ENCODE peak calls at places on chromosomes 1 and 21, in four cellular contexts. Y, A, X and Z are unnamed samples.

GRCh38 chr1:117576236-117576635 is 29.6 kb upstream of the TENT5C start:
- DNase-seq in X (no peak), A (no peak), Y (no peak), Z (no peak)

GRCh38 chr1:226945106-226945857 is 5.2 kb downstream of the COQ8A start:
- DNase-seq in Y (no peak), A (no peak), X (no peak), Z (no peak)

GRCh38 chr1:153288634-153289275 is 24.0 kb downstream of the PGLYRP3 start:
- DNase-seq in Y (no peak), A (no peak), X (no peak), Z (no peak)

GRCh38 chr1:203133969-203134725 is 6.6 kb downstream of the ADORA1 start:
- DNase-seq in X (no peak), A (no peak), Y (no peak), Z (no peak)

GRCh38 chr1:96581786-96582185 is 139.8 kb upstream of the PTBP2 start:
- DNase-seq in X (no peak), A (no peak), Y (no peak), Z (no peak)

GRCh38 chr1:157137773-157138219 is 399 bp downstream of the ETV3 start:
- DNase-seq in A (no peak), Y (no peak), X (peak; percentile 33), Z (no peak)

GRCh38 chr1:6627841-6628545 is 3.3 kb downstream of the THAP3 start:
- DNase-seq in Y (no peak), X (no peak), A (no peak), Z (no peak)

GRCh38 chr1:45522324-45523104 is 830 bp upstream of the PRDX1 start:
- DNase-seq in A (no peak), X (no peak), Y (peak; percentile 77), Z (no peak)

GRCh38 chr1:192937128-192937527 is 122.0 kb downstream of the UCHL5 start:
- DNase-seq in A (no peak), Y (no peak), X (no peak), Z (no peak)

GRCh38 chr1:156608981-156609380 is 7.7 kb upstream of the GPATCH4 start:
- DNase-seq in Y (no peak), X (no peak), A (no peak), Z (no peak)

GRCh38 chr1:187275985-187276580 is 447.3 kb downstream of the PLA2G4A start:
- DNase-seq in X (no peak), A (no peak), Y (no peak), Z (no peak)

GRCh38 chr1:73930293-73930692 is 267.7 kb downstream of the LRRIQ3 start:
- DNase-seq in A (no peak), Y (no peak), X (no peak), Z (no peak)

GRCh38 chr1:159938221-159938852 is 7.1 kb downstream of the IGSF9 start:
- DNase-seq in A (no peak), X (no peak), Y (no peak), Z (no peak)

GRCh38 chr1:150995896-150996295 is 10.8 kb downstream of the MINDY1 start:
- DNase-seq in X (no peak), Y (no peak), A (peak; percentile 63), Z (no peak)

GRCh38 chr1:8303876-8304275 is 14.0 kb upstream of the SLC45A1 start:
- DNase-seq in Y (no peak), X (no peak), A (no peak), Z (no peak)

GRCh38 chr1:119327436-119328155 is 41.0 kb upstream of the HAO2 start:
- DNase-seq in A (peak; percentile 46), Y (peak; percentile 83), X (no peak), Z (no peak)

GRCh38 chr1:220316291-220316690 is 44.0 kb upstream of the RAB3GAP2 start:
- DNase-seq in A (no peak), X (no peak), Y (no peak), Z (no peak)

GRCh38 chr1:7609311-7609994 is 161.6 kb upstream of the VAMP3 start:
- DNase-seq in Y (peak; percentile 36), X (no peak), A (peak; percentile 7), Z (no peak)

GRCh38 chr1:8303141-8303540 is 14.8 kb upstream of the SLC45A1 start:
- DNase-seq in X (no peak), A (no peak), Y (no peak), Z (no peak)

GRCh38 chr1:246220495-246221065 is 286.5 kb downstream of the SMYD3 start:
- DNase-seq in Y (no peak), A (no peak), X (no peak), Z (no peak)

GRCh38 chr1:9737057-9737456 is 85.5 kb downstream of the PIK3CD start:
- DNase-seq in A (no peak), X (no peak), Y (peak; percentile 57), Z (no peak)

GRCh38 chr1:155596864-155597263 is 13.2 kb upstream of the MSTO1 start:
- DNase-seq in X (no peak), Y (no peak), A (no peak), Z (no peak)

GRCh38 chr1:197850918-197851317 is 51.5 kb upstream of the C1orf53 start:
- DNase-seq in Y (no peak), A (no peak), X (no peak), Z (no peak)

GRCh38 chr1:39422604-39423003 is 68.8 kb upstream of the BMP8A start:
- DNase-seq in Y (no peak), A (no peak), X (no peak), Z (no peak)

GRCh38 chr1:39427369-39427768 is 64.1 kb upstream of the BMP8A start:
- DNase-seq in Y (no peak), A (no peak), X (no peak), Z (no peak)

GRCh38 chr1:39427912-39428311 is 63.5 kb upstream of the BMP8A start:
- DNase-seq in A (no peak), Y (no peak), X (no peak), Z (no peak)

GRCh38 chr1:39425634-39426033 is 65.8 kb upstream of the BMP8A start:
- DNase-seq in Y (no peak), X (no peak), A (no peak), Z (no peak)

DNA sequence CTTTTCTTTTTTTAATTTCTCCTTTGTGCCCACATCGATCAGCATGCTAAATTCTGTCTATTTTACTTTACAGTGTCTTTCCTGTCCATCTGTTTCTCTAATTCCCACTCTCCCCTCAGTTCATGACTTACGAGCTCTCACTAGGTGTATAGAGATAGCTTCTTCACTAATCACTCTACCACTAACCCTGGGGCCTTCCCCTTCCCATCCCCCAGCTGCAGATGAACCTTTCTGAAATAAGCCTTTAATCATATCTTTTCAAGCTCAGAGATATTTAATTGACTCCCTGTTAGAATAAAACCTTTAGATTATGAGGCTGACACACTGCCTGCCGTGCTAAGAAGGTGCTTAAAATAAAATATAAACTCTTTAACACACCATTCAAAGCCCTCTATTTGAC is 66.3 kb upstream of the BMP8A start:
- DNase-seq in A (no peak), Y (no peak), X (no peak), Z (no peak)
- H3K27ac ChIP-seq in A (peak overlapping the region; percentile 33), Y (no peak overlapping the region), X (no peak overlapping the region), Z (peak overlapping the region; percentile 29)

DNA sequence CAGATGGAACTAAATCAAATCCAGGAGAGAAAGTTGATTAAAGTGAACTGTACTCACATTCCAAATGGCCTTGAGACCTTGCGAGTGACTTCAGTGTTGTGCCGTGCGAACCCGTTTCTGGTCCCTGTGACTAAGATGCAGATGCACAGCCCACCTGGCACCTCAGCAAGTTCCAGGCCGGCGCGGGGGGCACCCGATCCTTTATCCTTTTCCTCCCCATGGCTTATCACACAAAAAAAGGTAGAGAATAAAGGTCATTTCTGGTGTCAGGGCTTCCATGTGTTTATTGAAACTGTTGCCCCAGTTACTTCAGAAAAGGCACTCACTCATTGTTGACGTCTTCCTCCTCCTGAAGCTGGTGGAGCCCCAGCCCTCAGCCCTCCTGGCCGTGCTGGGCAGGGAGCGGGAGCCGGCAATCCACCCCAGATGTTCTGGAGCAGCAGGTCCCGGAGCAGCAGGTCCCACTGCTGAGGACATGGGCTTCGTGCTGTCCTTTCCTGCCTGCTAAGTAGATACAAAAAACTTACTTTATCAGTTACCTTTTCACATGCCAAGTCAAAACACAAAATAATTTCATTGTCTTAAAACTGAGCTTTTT is 53.0 kb downstream of the PCNT start:
- DNase-seq in Y (no peak), X (no peak), A (no peak), Z (no peak)
- H3K27ac ChIP-seq in Y (no peak overlapping the region), X (no peak overlapping the region), A (no peak overlapping the region), Z (no peak overlapping the region)

GRCh38 chr1:10975567-10976326 is 36.7 kb upstream of the TARDBP start:
- DNase-seq in A (no peak), X (peak; percentile 39), Y (peak; percentile 85), Z (no peak)
- H3K27ac ChIP-seq in A (no peak overlapping the region), X (no peak overlapping the region), Y (no peak overlapping the region), Z (no peak overlapping the region)

GRCh38 chr21:45032977-45033705 is 41.2 kb upstream of the ADARB1 start:
- DNase-seq in X (no peak), Y (peak; percentile 91), A (peak; percentile 54), Z (peak; percentile 69)
- H3K27ac ChIP-seq in X (peak overlapping the region; percentile 34), Y (peak overlapping the region; percentile 22), A (peak overlapping the region; percentile 98), Z (peak overlapping the region; percentile 88)

GRCh38 chr1:23221107-23221506 is 3.8 kb upstream of the HTR1D start:
- DNase-seq in A (no peak), Y (no peak), X (no peak), Z (no peak)

GRCh38 chr1:23222331-23222730 is 5.0 kb upstream of the HTR1D start:
- DNase-seq in A (no peak), X (no peak), Y (no peak), Z (no peak)

GRCh38 chr1:23227806-23228205 is 10.5 kb upstream of the HTR1D start:
- DNase-seq in A (no peak), X (no peak), Y (no peak), Z (no peak)

GRCh38 chr1:23224721-23225648 is 7.7 kb upstream of the HTR1D start:
- DNase-seq in A (no peak), X (peak; percentile 58), Y (peak; percentile 75), Z (no peak)

DNA sequence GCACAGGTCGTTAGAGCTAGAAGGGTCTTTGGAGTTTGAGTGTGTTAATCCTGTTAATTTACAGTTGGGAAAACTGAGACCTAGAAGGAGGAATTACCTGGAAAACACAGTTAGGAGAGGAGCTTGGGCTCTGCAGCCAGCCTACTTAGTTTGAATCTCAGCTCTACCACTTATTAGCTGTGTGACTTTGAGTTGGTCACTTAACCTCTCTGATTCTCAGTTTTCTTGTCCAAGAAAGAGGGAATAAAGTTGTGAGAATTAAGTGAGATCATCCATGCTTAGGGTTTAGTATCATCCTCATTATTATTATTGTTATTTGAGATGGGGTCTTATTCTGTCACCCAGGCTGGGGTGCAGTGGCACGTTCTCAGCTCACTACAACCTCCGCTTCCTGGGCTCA is 5.4 kb upstream of the HTR1D start:
- DNase-seq in Y (no peak), X (no peak), A (no peak), Z (no peak)
- H3K27ac ChIP-seq in Y (no peak overlapping the region), X (no peak overlapping the region), A (no peak overlapping the region), Z (no peak overlapping the region)

GRCh38 chr1:174825127-174825526 is 174.6 kb upstream of the CACYBP start:
- DNase-seq in Y (no peak), X (no peak), A (no peak), Z (no peak)

GRCh38 chr1:174828264-174828663 is 171.5 kb upstream of the CACYBP start:
- DNase-seq in A (no peak), Y (no peak), X (no peak), Z (no peak)

GRCh38 chr1:174830019-174830418 is 169.7 kb upstream of the CACYBP start:
- DNase-seq in X (no peak), Y (no peak), A (no peak), Z (no peak)
- H3K27ac ChIP-seq in X (no peak overlapping the region), Y (no peak overlapping the region), A (no peak overlapping the region), Z (no peak overlapping the region)